ENCODE peak calls at places on chromosomes 4 and X, in nine cellular contexts. One of them, this sample, is unnamed.
A peak's percentile ranks its signal among the peaks of the same experiment; 100 is the strongest.

GRCh38 chr4:128393111-128393704 is 105.6 kb upstream of the PGRMC2 start:
- DNase-seq in PC-9: no peak
- DNase-seq in A549: no peak
- DNase-seq in H7: no peak
- DNase-seq in D341Med: no peak
- DNase-seq in fibroblast of lung: peak; percentile 73
- DNase-seq in foreskin melanocyte: no peak
- DNase-seq in right atrium auricular region: no peak
- DNase-seq in HTR-8/SVneo: peak; percentile 42
- DNase-seq in this sample: no peak

GRCh38 chrX:119004920-119005524 is 30.6 kb downstream of the LONRF3 start:
- DNase-seq in H7: peak; percentile 74
- DNase-seq in D341Med: peak; percentile 75
- DNase-seq in right atrium auricular region: no peak
- DNase-seq in HTR-8/SVneo: peak; percentile 54
- DNase-seq in PC-9: peak; percentile 55
- DNase-seq in foreskin melanocyte: no peak
- DNase-seq in A549: peak; percentile 48
- DNase-seq in fibroblast of lung: peak; percentile 35
- DNase-seq in this sample: peak; percentile 62

GRCh38 chr4:20889901-20890300 is 189.6 kb downstream of the PACRGL start:
- DNase-seq in HTR-8/SVneo: no peak
- DNase-seq in right atrium auricular region: no peak
- DNase-seq in fibroblast of lung: no peak
- DNase-seq in H7: no peak
- DNase-seq in PC-9: no peak
- DNase-seq in foreskin melanocyte: peak; percentile 8
- DNase-seq in D341Med: no peak
- DNase-seq in A549: no peak
- DNase-seq in this sample: no peak

GRCh38 chr4:88696620-88697019 is 1.0 kb downstream of the NAP1L5 start:
- DNase-seq in A549: no peak
- DNase-seq in H7: no peak
- DNase-seq in PC-9: no peak
- DNase-seq in foreskin melanocyte: no peak
- DNase-seq in right atrium auricular region: no peak
- DNase-seq in fibroblast of lung: peak; percentile 51
- DNase-seq in HTR-8/SVneo: no peak
- DNase-seq in D341Med: no peak
- DNase-seq in this sample: no peak

GRCh38 chr4:104490096-104490769 is 4.5 kb downstream of the CXXC4 start:
- DNase-seq in A549: peak; percentile 3
- DNase-seq in foreskin melanocyte: no peak
- DNase-seq in D341Med: peak; percentile 37
- DNase-seq in H7: peak; percentile 39
- DNase-seq in right atrium auricular region: no peak
- DNase-seq in fibroblast of lung: peak; percentile 1
- DNase-seq in PC-9: no peak
- DNase-seq in HTR-8/SVneo: no peak
- DNase-seq in this sample: no peak

GRCh38 chr4:188262464-188262863 is 123.2 kb downstream of the TRIML1 start:
- DNase-seq in PC-9: no peak
- DNase-seq in HTR-8/SVneo: peak; percentile 74
- DNase-seq in foreskin melanocyte: no peak
- DNase-seq in D341Med: no peak
- DNase-seq in fibroblast of lung: peak; percentile 62
- DNase-seq in H7: no peak
- DNase-seq in A549: peak; percentile 31
- DNase-seq in right atrium auricular region: no peak
- DNase-seq in this sample: no peak

GRCh38 chr4:96833831-96834230 is 993.9 kb downstream of the PDHA2 start:
- DNase-seq in right atrium auricular region: no peak
- DNase-seq in foreskin melanocyte: no peak
- DNase-seq in PC-9: no peak
- DNase-seq in D341Med: no peak
- DNase-seq in H7: no peak
- DNase-seq in HTR-8/SVneo: no peak
- DNase-seq in A549: no peak
- DNase-seq in fibroblast of lung: no peak
- DNase-seq in this sample: no peak

GRCh38 chrX:45788941-45789348 is 588.3 kb upstream of the DIPK2B start:
- DNase-seq in fibroblast of lung: no peak
- DNase-seq in PC-9: no peak
- DNase-seq in HTR-8/SVneo: no peak
- DNase-seq in A549: no peak
- DNase-seq in H7: no peak
- DNase-seq in foreskin melanocyte: no peak
- DNase-seq in right atrium auricular region: peak; percentile 63
- DNase-seq in D341Med: no peak
- DNase-seq in this sample: peak; percentile 53

GRCh38 chr4:30616943-30617646 is 103.1 kb upstream of the PCDH7 start:
- DNase-seq in fibroblast of lung: peak; percentile 41
- DNase-seq in D341Med: no peak
- DNase-seq in H7: no peak
- DNase-seq in HTR-8/SVneo: no peak
- DNase-seq in PC-9: no peak
- DNase-seq in foreskin melanocyte: no peak
- DNase-seq in A549: no peak
- DNase-seq in right atrium auricular region: no peak
- DNase-seq in this sample: no peak

GRCh38 chr4:76194325-76194724 is 19.3 kb downstream of the SCARB2 start:
- DNase-seq in PC-9: no peak
- DNase-seq in H7: no peak
- DNase-seq in fibroblast of lung: peak; percentile 91
- DNase-seq in foreskin melanocyte: peak; percentile 80
- DNase-seq in right atrium auricular region: no peak
- DNase-seq in HTR-8/SVneo: peak; percentile 47
- DNase-seq in A549: peak; percentile 37
- DNase-seq in D341Med: no peak
- DNase-seq in this sample: peak; percentile 33

GRCh38 chr4:145686991-145687390 is 7.0 kb downstream of the C4orf51 start:
- DNase-seq in right atrium auricular region: no peak
- DNase-seq in D341Med: no peak
- DNase-seq in HTR-8/SVneo: no peak
- DNase-seq in PC-9: no peak
- DNase-seq in foreskin melanocyte: no peak
- DNase-seq in H7: no peak
- DNase-seq in fibroblast of lung: no peak
- DNase-seq in A549: no peak
- DNase-seq in this sample: no peak

GRCh38 chr4:20251796-20252655 is at the start of gene SLIT2:
- DNase-seq in fibroblast of lung: peak; percentile 81
- DNase-seq in H7: peak; percentile 96
- DNase-seq in HTR-8/SVneo: peak; percentile 74
- DNase-seq in right atrium auricular region: peak; percentile 92
- DNase-seq in foreskin melanocyte: no peak
- DNase-seq in A549: peak; percentile 10
- DNase-seq in D341Med: peak; percentile 96
- DNase-seq in PC-9: peak; percentile 84
- DNase-seq in this sample: peak; percentile 72

GRCh38 chrX:79065696-79066095 is 78.8 kb upstream of the GPR174 start:
- DNase-seq in foreskin melanocyte: no peak
- DNase-seq in A549: no peak
- DNase-seq in PC-9: no peak
- DNase-seq in D341Med: no peak
- DNase-seq in right atrium auricular region: no peak
- DNase-seq in fibroblast of lung: no peak
- DNase-seq in H7: no peak
- DNase-seq in HTR-8/SVneo: no peak
- DNase-seq in this sample: no peak

GRCh38 chrX:23803931-23804381 is 21.0 kb downstream of the SAT1 start:
- DNase-seq in H7: no peak
- DNase-seq in fibroblast of lung: peak; percentile 76
- DNase-seq in foreskin melanocyte: no peak
- DNase-seq in A549: peak; percentile 96
- DNase-seq in HTR-8/SVneo: peak; percentile 75
- DNase-seq in right atrium auricular region: no peak
- DNase-seq in PC-9: peak; percentile 65
- DNase-seq in D341Med: no peak
- DNase-seq in this sample: peak; percentile 64

GRCh38 chr4:1329408-1330371 is 17.3 kb upstream of the UVSSA start:
- DNase-seq in H7: peak; percentile 61
- DNase-seq in D341Med: no peak
- DNase-seq in fibroblast of lung: peak; percentile 9
- DNase-seq in A549: no peak
- DNase-seq in PC-9: peak; percentile 92
- DNase-seq in right atrium auricular region: no peak
- DNase-seq in foreskin melanocyte: no peak
- DNase-seq in HTR-8/SVneo: no peak
- DNase-seq in this sample: peak; percentile 78

GRCh38 chrX:13015536-13016236 is 28.7 kb downstream of the FAM9C start:
- DNase-seq in D341Med: no peak
- DNase-seq in PC-9: no peak
- DNase-seq in foreskin melanocyte: peak; percentile 76
- DNase-seq in fibroblast of lung: no peak
- DNase-seq in right atrium auricular region: no peak
- DNase-seq in A549: no peak
- DNase-seq in H7: no peak
- DNase-seq in HTR-8/SVneo: no peak
- DNase-seq in this sample: no peak

GRCh38 chr4:47209833-47210232 is 178.5 kb downstream of the GABRB1 start:
- DNase-seq in HTR-8/SVneo: peak; percentile 13
- DNase-seq in PC-9: no peak
- DNase-seq in foreskin melanocyte: peak; percentile 58
- DNase-seq in fibroblast of lung: peak; percentile 71
- DNase-seq in D341Med: no peak
- DNase-seq in right atrium auricular region: no peak
- DNase-seq in H7: no peak
- DNase-seq in A549: no peak
- DNase-seq in this sample: no peak

GRCh38 chr4:101439926-101440325 is 92.6 kb upstream of the PPP3CA start:
- DNase-seq in HTR-8/SVneo: no peak
- DNase-seq in PC-9: no peak
- DNase-seq in D341Med: no peak
- DNase-seq in foreskin melanocyte: no peak
- DNase-seq in fibroblast of lung: no peak
- DNase-seq in A549: no peak
- DNase-seq in H7: no peak
- DNase-seq in right atrium auricular region: no peak
- DNase-seq in this sample: no peak

GRCh38 chr4:95545526-95545925 is 3.2 kb downstream of the UNC5C start:
- DNase-seq in fibroblast of lung: no peak
- DNase-seq in A549: no peak
- DNase-seq in HTR-8/SVneo: no peak
- DNase-seq in right atrium auricular region: no peak
- DNase-seq in PC-9: no peak
- DNase-seq in H7: no peak
- DNase-seq in foreskin melanocyte: peak; percentile 46
- DNase-seq in D341Med: no peak
- DNase-seq in this sample: no peak

GRCh38 chr4:160175064-160175643 is 1072.3 kb downstream of the RAPGEF2 start:
- DNase-seq in foreskin melanocyte: no peak
- DNase-seq in HTR-8/SVneo: peak; percentile 6
- DNase-seq in H7: no peak
- DNase-seq in A549: peak; percentile 16
- DNase-seq in PC-9: no peak
- DNase-seq in fibroblast of lung: no peak
- DNase-seq in D341Med: no peak
- DNase-seq in right atrium auricular region: no peak
- DNase-seq in this sample: no peak

GRCh38 chrX:43703211-43703791 is 47.2 kb downstream of the MAOA start:
- DNase-seq in PC-9: no peak
- DNase-seq in A549: peak; percentile 37
- DNase-seq in D341Med: no peak
- DNase-seq in H7: no peak
- DNase-seq in fibroblast of lung: peak; percentile 64
- DNase-seq in foreskin melanocyte: no peak
- DNase-seq in HTR-8/SVneo: peak; percentile 26
- DNase-seq in right atrium auricular region: no peak
- DNase-seq in this sample: no peak

GRCh38 chr4:40335508-40335860 is 351 bp downstream of the CHRNA9 start:
- DNase-seq in HTR-8/SVneo: no peak
- DNase-seq in right atrium auricular region: no peak
- DNase-seq in A549: peak; percentile 43
- DNase-seq in PC-9: no peak
- DNase-seq in H7: no peak
- DNase-seq in D341Med: no peak
- DNase-seq in fibroblast of lung: no peak
- DNase-seq in foreskin melanocyte: no peak
- DNase-seq in this sample: no peak

GRCh38 chrX:64885850-64886249 is 90.4 kb downstream of the ZC4H2 start:
- DNase-seq in foreskin melanocyte: no peak
- DNase-seq in H7: peak; percentile 12
- DNase-seq in HTR-8/SVneo: no peak
- DNase-seq in fibroblast of lung: no peak
- DNase-seq in right atrium auricular region: no peak
- DNase-seq in D341Med: no peak
- DNase-seq in A549: peak; percentile 12
- DNase-seq in PC-9: peak; percentile 0
- DNase-seq in this sample: no peak

This sample was measured in Calu3.